ENCODE peak calls at places on chromosomes 7 and 10, in seven cellular contexts. J is C1 segment of cervical spinal cord; U is endothelial cell of umbilical vein; R is NCI-H1417; H is cardiac fibroblast; L is stimulated activated CD4-positive, alpha-beta T cell treated with anti-CD3 and anti-CD28 coated beads, TNF-alpha, amount 100 ng/mL, for 1 hour; M is midbrain. A is an unnamed sample.

GRCh38 chr7:27992092-27992491 is 188.5 kb downstream of the JAZF1 start:
- DNase-seq in U (no peak), J (no peak), M (no peak), R (no peak), H (no peak), L (no peak), A (peak)

GRCh38 chr10:79073784-79074432 is 5.1 kb downstream of the ZMIZ1 start:
- DNase-seq in U (peak), L (no peak), R (no peak), J (no peak), H (no peak), M (no peak), A (peak)

GRCh38 chr10:9786101-9786500 is 1231.6 kb upstream of the CELF2 start:
- DNase-seq in M (no peak), H (peak), U (peak), L (no peak), R (no peak), J (no peak), A (no peak)

GRCh38 chr7:30135551-30136271 is 925 bp downstream of the MTURN start:
- DNase-seq in U (peak), L (peak), M (peak), H (peak), J (peak), R (peak), A (peak)

GRCh38 chr7:97499204-97499603 is 232.7 kb upstream of the TAC1 start:
- DNase-seq in R (peak), U (no peak), M (peak), H (peak), L (no peak), J (peak), A (peak)

GRCh38 chr10:131117011-131117410 is 194.5 kb downstream of the TCERG1L start:
- DNase-seq in J (no peak), M (no peak), U (no peak), L (no peak), H (no peak), R (no peak), A (no peak)

GRCh38 chr7:17266559-17266958 is 31.9 kb upstream of the AHR start:
- DNase-seq in L (no peak), R (no peak), U (no peak), H (no peak), J (no peak), M (no peak), A (no peak)

GRCh38 chr10:129962092-129962494 is 2.0 kb downstream of the EBF3 start:
- DNase-seq in M (no peak), R (no peak), J (no peak), L (no peak), H (peak), U (no peak), A (no peak)

GRCh38 chr10:27715505-27715904 is 30.1 kb downstream of the MKX start:
- DNase-seq in U (no peak), J (no peak), M (no peak), R (no peak), H (no peak), L (no peak), A (no peak)

GRCh38 chr7:157485961-157486510 is 149.2 kb downstream of the DNAJB6 start:
- DNase-seq in L (no peak), M (no peak), R (no peak), H (no peak), U (no peak), J (no peak), A (no peak)

GRCh38 chr10:132311338-132311939 is 3.7 kb upstream of the STK32C start:
- DNase-seq in H (no peak), R (peak), U (no peak), M (no peak), L (no peak), J (no peak), A (no peak)

GRCh38 chr7:23072043-23072442 is 33.5 kb upstream of the KLHL7 start:
- DNase-seq in J (no peak), U (no peak), R (no peak), H (peak), L (no peak), M (peak), A (peak)

GRCh38 chr10:101814466-101815041 is 3.7 kb downstream of the OGA start:
- DNase-seq in R (peak), H (no peak), U (no peak), M (no peak), J (no peak), L (no peak), A (no peak)

GRCh38 chr7:70674268-70675025 is 457.5 kb upstream of the GALNT17 start:
- DNase-seq in H (no peak), M (no peak), J (no peak), R (peak), U (no peak), L (no peak), A (no peak)

GRCh38 chr10:118595598-118596425 is at the start of gene PRLHR:
- DNase-seq in L (no peak), J (peak), H (peak), M (peak), R (peak), U (no peak), A (peak)

GRCh38 chr10:16891375-16892313 is 74.4 kb upstream of the RSU1 start:
- DNase-seq in M (peak), H (peak), L (peak), R (no peak), U (peak), J (peak), A (peak)

GRCh38 chr7:138527746-138528223 is 67.7 kb downstream of the TRIM24 start:
- DNase-seq in L (no peak), U (peak), M (no peak), J (no peak), R (peak), H (peak), A (peak)

GRCh38 chr10:63614371-63614891 is 93.2 kb downstream of the REEP3 start:
- DNase-seq in J (no peak), R (no peak), U (no peak), H (peak), M (no peak), L (no peak), A (peak)

A was measured in fibroblast of villous mesenchyme.